ENCODE peak calls at places on chromosomes 5 and 9, in ten cellular contexts. P is activated CD4-positive, alpha-beta T cell treated with anti-CD3 and anti-CD28 coated beads, Interleukin-2, amount 10 ng/mL, durations not matched to agents 7 days and 5 days; Z is HL-60; G is fibroblast of pulmonary artery; H is cardiac septum; N is activated naive CD4-positive, alpha-beta T cell treated with anti-CD3 and anti-CD28 coated beads, Interleukin-2, amount 10 ng/mL, durations not matched to agents 7 days and 5 days; U is NCI-H1417; W is cardiac muscle cell; D is HFFc6; R is stimulated activated CD8-positive, alpha-beta memory T cell treated with anti-CD3 and anti-CD28 coated beads, Interleukin-7, amount 100 ng/mL, for 1 hour. I is an unnamed sample.

GRCh38 chr9:134522976-134523375 is 118.6 kb upstream of the COL5A1 start:
- DNase-seq in P (no peak), Z (no peak), G (no peak), H (no peak), N (no peak), U (no peak), W (no peak), D (no peak), R (no peak), I (no peak)

GRCh38 chr9:136277746-136278145 is 26.1 kb downstream of the CCDC187 start:
- DNase-seq in P (no peak), Z (no peak), G (no peak), H (no peak), N (no peak), U (no peak), W (no peak), D (no peak), R (no peak), I (no peak)

GRCh38 chr9:134895849-134896833 is 15.5 kb downstream of the FCN2 start:
- DNase-seq in P (no peak), Z (no peak), G (peak), H (no peak), N (no peak), U (no peak), W (peak), D (peak), R (no peak), I (peak)

GRCh38 chr5:111639912-111640311 is 117.1 kb downstream of the NREP start:
- DNase-seq in P (no peak), Z (no peak), G (no peak), H (no peak), N (no peak), U (no peak), W (no peak), D (no peak), R (no peak), I (no peak)

GRCh38 chr5:141369994-141370848 is at the start of gene PCDHGB3:
- DNase-seq in P (no peak), Z (peak), G (peak), H (peak), N (peak), U (no peak), W (peak), D (peak), R (no peak), I (no peak)

GRCh38 chr9:38058452-38059232 is 10.4 kb downstream of the SHB start:
- DNase-seq in P (no peak), Z (no peak), G (peak), H (peak), N (no peak), U (no peak), W (peak), D (no peak), R (no peak), I (no peak)

GRCh38 chr5:59069438-59070079 is 486.7 kb downstream of the RAB3C start:
- DNase-seq in P (no peak), Z (no peak), G (peak), H (no peak), N (no peak), U (no peak), W (peak), D (peak), R (no peak), I (peak)

GRCh38 chr9:75039006-75039405 is 10.9 kb upstream of the CARNMT1 start:
- DNase-seq in P (no peak), Z (no peak), G (peak), H (no peak), N (no peak), U (no peak), W (peak), D (peak), R (no peak), I (peak)